ENCODE peak calls at places on chromosomes 5 and 9, in nine cellular contexts. X is heart right ventricle, S is upper lobe of left lung, T is foreskin fibroblast, M is WERI-Rb-1, J is cardiac fibroblast, Z is fibroblast of pulmonary artery, U is A549, H is astrocyte of the spinal cord. E is an unnamed sample.

GRCh38 chr9:87245271-87245670 is 252.4 kb upstream of the DAPK1 start:
- DNase-seq in X (no peak), Z (no peak), S (no peak), T (no peak), H (no peak), J (no peak), U (no peak), M (no peak), E (no peak)

GRCh38 chr5:102536323-102536928 is 37.6 kb upstream of the SLCO6A1 start:
- DNase-seq in J (peak; percentile 42), S (no peak), U (no peak), M (no peak), H (peak; percentile 36), Z (peak; percentile 29), T (peak; percentile 18), X (no peak), E (peak; percentile 30)

GRCh38 chr9:92151691-92152393 is 36.6 kb upstream of the SPTLC1 start:
- DNase-seq in Z (peak; percentile 58), T (peak; percentile 86), J (peak; percentile 95), S (peak; percentile 34), X (no peak), H (peak; percentile 81), M (no peak), U (no peak), E (peak; percentile 87)

GRCh38 chr9:30714389-30714788 is 1670.1 kb upstream of the ACO1 start:
- DNase-seq in U (no peak), X (no peak), J (no peak), S (no peak), Z (no peak), M (no peak), H (no peak), T (no peak), E (no peak)

GRCh38 chr5:101142102-101142501 is 239.0 kb upstream of the ST8SIA4 start:
- DNase-seq in J (no peak), X (no peak), M (no peak), S (no peak), H (no peak), Z (no peak), T (no peak), U (no peak), E (no peak)

GRCh38 chr5:134267366-134268018 is 41.6 kb upstream of the PPP2CA start:
- DNase-seq in X (no peak), S (no peak), T (peak; percentile 74), J (peak; percentile 50), M (no peak), Z (peak; percentile 34), H (peak; percentile 47), U (no peak), E (peak; percentile 57)

GRCh38 chr5:135075621-135076585 is 41.9 kb upstream of the PITX1 start:
- DNase-seq in Z (no peak), X (no peak), M (no peak), S (no peak), T (no peak), U (no peak), J (no peak), H (peak; percentile 3), E (no peak)

GRCh38 chr5:50969207-50970145 is 303.0 kb downstream of the PARP8 start:
- DNase-seq in S (no peak), M (no peak), H (no peak), X (no peak), Z (no peak), T (peak; percentile 62), J (no peak), U (no peak), E (no peak)

GRCh38 chr5:102582706-102583105 is 83.9 kb upstream of the SLCO6A1 start:
- DNase-seq in Z (no peak), J (no peak), U (no peak), M (no peak), H (no peak), T (no peak), S (no peak), X (no peak), E (no peak)

GRCh38 chr9:9004844-9005243 is 1205.3 kb upstream of the DMAC1 start:
- DNase-seq in J (no peak), S (no peak), H (no peak), X (no peak), T (peak; percentile 1), Z (no peak), M (no peak), U (no peak), E (no peak)

GRCh38 chr9:16387382-16387781 is 483.1 kb downstream of the BNC2 start:
- DNase-seq in M (no peak), T (peak; percentile 15), J (peak; percentile 63), U (no peak), H (no peak), X (no peak), S (no peak), Z (peak; percentile 21), E (peak; percentile 40)

GRCh38 chr9:90044710-90045151 is 439.9 kb downstream of the GADD45G start:
- DNase-seq in X (no peak), Z (no peak), J (peak; percentile 1), U (peak; percentile 65), M (no peak), T (peak; percentile 2), H (peak; percentile 25), S (peak; percentile 44), E (peak; percentile 14)

GRCh38 chr5:142602720-142603245 is 83.1 kb downstream of the FGF1 start:
- DNase-seq in X (no peak), U (no peak), S (no peak), J (peak; percentile 26), T (no peak), M (no peak), Z (no peak), H (no peak), E (no peak)

GRCh38 chr9:97714435-97714834 is 17.3 kb upstream of the XPA start:
- DNase-seq in M (no peak), X (no peak), S (no peak), H (peak; percentile 33), J (peak; percentile 81), Z (peak; percentile 25), T (peak; percentile 64), U (no peak), E (peak; percentile 28)

GRCh38 chr9:36207546-36208012 is 16.9 kb downstream of the CLTA start:
- DNase-seq in Z (peak; percentile 58), S (no peak), T (peak; percentile 61), X (no peak), J (peak; percentile 54), U (no peak), M (peak; percentile 16), H (peak; percentile 40), E (peak; percentile 58)
- H3K4me3 ChIP-seq in Z (no peak overlapping the region), S (no peak overlapping the region), T (no peak overlapping the region), X (no peak overlapping the region), J (no peak overlapping the region), U (no peak overlapping the region), M (no peak overlapping the region), H (no peak overlapping the region), E (no peak overlapping the region)

GRCh38 chr5:66906021-66906420 is 290.6 kb downstream of the CD180 start:
- DNase-seq in T (no peak), X (no peak), U (no peak), J (no peak), Z (no peak), H (no peak), M (no peak), S (no peak), E (no peak)

GRCh38 chr5:66908230-66908629 is 288.4 kb downstream of the CD180 start:
- DNase-seq in M (no peak), J (no peak), X (no peak), U (no peak), Z (no peak), S (no peak), T (no peak), H (no peak), E (no peak)

GRCh38 chr5:66904189-66904588 is 292.4 kb downstream of the CD180 start:
- DNase-seq in J (no peak), S (no peak), T (no peak), U (no peak), Z (no peak), H (no peak), M (no peak), X (no peak), E (no peak)

GRCh38 chr5:66903218-66903617 is 293.4 kb downstream of the CD180 start:
- DNase-seq in H (no peak), M (no peak), S (no peak), Z (no peak), T (no peak), X (no peak), U (no peak), J (no peak), E (no peak)

GRCh38 chr5:66903709-66904108 is 292.9 kb downstream of the CD180 start:
- DNase-seq in T (no peak), H (no peak), U (no peak), S (no peak), Z (no peak), M (no peak), J (no peak), X (no peak), E (no peak)
- H3K4me3 ChIP-seq in T (no peak overlapping the region), H (no peak overlapping the region), U (no peak overlapping the region), S (no peak overlapping the region), Z (no peak overlapping the region), M (no peak overlapping the region), J (no peak overlapping the region), X (no peak overlapping the region), E (no peak overlapping the region)

GRCh38 chr5:153965102-153965645 is 73.5 kb downstream of the FAM114A2 start:
- DNase-seq in X (peak; percentile 20), T (peak; percentile 79), S (peak; percentile 39), J (peak; percentile 68), U (peak; percentile 83), Z (peak; percentile 66), M (peak; percentile 53), H (peak; percentile 53), E (peak; percentile 60)
- H3K4me3 ChIP-seq in X (peak overlapping the region; percentile 15), T (no peak overlapping the region), S (no peak overlapping the region), J (no peak overlapping the region), U (no peak overlapping the region), Z (no peak overlapping the region), M (no peak overlapping the region), H (peak overlapping the region; percentile 2), E (peak overlapping the region; percentile 20)

GRCh38 chr5:35337332-35338168 is 107.3 kb upstream of the PRLR start:
- DNase-seq in Z (no peak), S (no peak), X (no peak), H (no peak), M (no peak), U (no peak), T (no peak), J (no peak), E (no peak)

GRCh38 chr5:35339006-35339405 is 108.7 kb upstream of the PRLR start:
- DNase-seq in S (no peak), H (no peak), J (no peak), U (no peak), M (no peak), X (no peak), T (no peak), Z (no peak), E (no peak)

GRCh38 chr5:35339616-35340100 is 109.4 kb upstream of the PRLR start:
- DNase-seq in H (no peak), J (no peak), S (no peak), Z (no peak), X (no peak), U (no peak), M (no peak), T (no peak), E (no peak)

GRCh38 chr5:35335752-35336151 is 105.5 kb upstream of the PRLR start:
- DNase-seq in Z (no peak), X (no peak), T (no peak), J (no peak), S (no peak), U (no peak), M (no peak), H (no peak), E (no peak)

DNA sequence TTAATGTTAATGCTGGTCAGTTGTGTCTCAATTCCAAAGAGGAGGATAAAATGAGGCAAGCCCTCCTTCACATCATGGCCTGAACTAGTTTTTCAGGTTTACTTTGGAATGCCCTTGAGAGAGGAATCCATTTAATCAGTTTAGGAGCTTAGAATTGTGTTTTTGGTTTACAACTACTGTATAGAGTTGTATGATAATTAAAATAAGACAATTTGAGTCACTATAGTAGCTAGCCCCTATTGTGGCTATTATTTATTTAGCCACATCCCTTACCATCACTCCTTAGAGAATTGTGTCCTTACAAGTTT is 107.8 kb upstream of the PRLR start:
- DNase-seq in S (no peak), T (no peak), X (no peak), J (no peak), M (no peak), U (no peak), Z (no peak), H (no peak), E (no peak)
- H3K4me3 ChIP-seq in S (no peak overlapping the region), T (no peak overlapping the region), X (no peak overlapping the region), J (no peak overlapping the region), M (no peak overlapping the region), U (no peak overlapping the region), Z (no peak overlapping the region), H (no peak overlapping the region), E (no peak overlapping the region)